ENCODE peak calls at places on chromosomes 16 and 17, in four cellular contexts. J, E, N and I are unnamed samples.

GRCh38 chr16:411576-412265 is 10.0 kb downstream of the DECR2 start:
- DNase-seq in J (no peak), E (no peak), N (no peak), I (no peak)

GRCh38 chr16:28202147-28202746 is 9.5 kb downstream of the XPO6 start:
- DNase-seq in J (no peak), E (no peak), N (peak; percentile 62), I (no peak)

GRCh38 chr16:85838381-85838780 is 38.9 kb downstream of the COX4I1 start:
- DNase-seq in J (no peak), E (no peak), N (no peak), I (no peak)

GRCh38 chr16:51577621-51578303 is 426.7 kb upstream of the SALL1 start:
- DNase-seq in J (no peak), E (no peak), N (peak; percentile 96), I (no peak)

GRCh38 chr17:43791589-43791988 is 11.4 kb downstream of the CFAP97D1 start:
- DNase-seq in J (peak; percentile 82), E (peak; percentile 84), N (peak; percentile 90), I (no peak)

GRCh38 chr16:54933281-54934150 is 2.9 kb downstream of the IRX5 start:
- DNase-seq in J (no peak), E (no peak), N (peak; percentile 18), I (no peak)

GRCh38 chr17:13498184-13498583 is 103.5 kb downstream of the HS3ST3A1 start:
- DNase-seq in J (no peak), E (no peak), N (no peak), I (no peak)

GRCh38 chr17:65489413-65490170 is 71.9 kb downstream of the AXIN2 start:
- DNase-seq in J (no peak), E (no peak), N (no peak), I (no peak)

GRCh38 chr16:48383877-48384304 is 1.3 kb downstream of the SIAH1 start:
- DNase-seq in J (no peak), E (peak; percentile 37), N (peak; percentile 81), I (peak; percentile 43)

GRCh38 chr17:50772251-50772650 is 4.9 kb upstream of the ANKRD40CL start:
- DNase-seq in J (no peak), E (no peak), N (no peak), I (peak; percentile 92)

GRCh38 chr17:33469911-33470310 is 176.8 kb upstream of the ASIC2 start:
- DNase-seq in J (no peak), E (no peak), N (no peak), I (no peak)

GRCh38 chr16:83619381-83620150 is 188.2 kb upstream of the HSBP1 start:
- DNase-seq in J (no peak), E (no peak), N (no peak), I (no peak)

GRCh38 chr17:48601528-48602430 is 3.0 kb downstream of the HOXB6 start:
- DNase-seq in J (no peak), E (no peak), N (no peak), I (no peak)

GRCh38 chr17:49567871-49568694 is 7.6 kb upstream of the NXPH3 start:
- DNase-seq in J (peak; percentile 81), E (peak; percentile 93), N (peak; percentile 82), I (peak; percentile 78)

GRCh38 chr17:17181666-17182600 is 24.2 kb downstream of the PLD6 start:
- DNase-seq in J (no peak), E (no peak), N (no peak), I (no peak)

GRCh38 chr16:63623551-63624039 is 1498.3 kb downstream of the CDH11 start:
- DNase-seq in J (no peak), E (no peak), N (no peak), I (no peak)

GRCh38 chr17:65584604-65585521 is 23.4 kb upstream of the AXIN2 start:
- DNase-seq in J (no peak), E (peak; percentile 89), N (no peak), I (no peak)

GRCh38 chr17:72529386-72529785 is 408.6 kb downstream of the SOX9 start:
- DNase-seq in J (no peak), E (no peak), N (no peak), I (peak; percentile 28)

GRCh38 chr17:68600881-68601564 is at the start of gene FAM20A:
- DNase-seq in J (no peak), E (no peak), N (peak; percentile 69), I (no peak)

GRCh38 chr16:29702307-29702706 is 23.3 kb downstream of the QPRT start:
- DNase-seq in J (no peak), E (no peak), N (no peak), I (peak; percentile 30)

GRCh38 chr16:9123871-9124270 is 32.4 kb downstream of the HAPSTR1 start:
- DNase-seq in J (peak; percentile 54), E (peak; percentile 82), N (no peak), I (no peak)

GRCh38 chr17:77281904-77282367 is 141.2 kb downstream of the SEC14L1 start:
- DNase-seq in J (no peak), E (peak; percentile 70), N (peak; percentile 52), I (peak; percentile 23)

GRCh38 chr17:21289902-21290571 is 5.5 kb downstream of the MAP2K3 start:
- DNase-seq in J (no peak), E (no peak), N (no peak), I (no peak)

GRCh38 chr17:80940171-80941123 is 51.2 kb upstream of the CHMP6 start:
- DNase-seq in J (no peak), E (no peak), N (no peak), I (no peak)

GRCh38 chr17:58005031-58005727 is 1.9 kb downstream of the SRSF1 start:
- DNase-seq in J (no peak), E (no peak), N (no peak), I (no peak)

GRCh38 chr16:15642557-15643452 is at the start of gene MARF1:
- DNase-seq in J (peak; percentile 87), E (peak; percentile 88), N (peak; percentile 98), I (peak; percentile 96)

GRCh38 chr17:50212121-50212843 is 10.9 kb upstream of the COL1A1 start:
- DNase-seq in J (no peak), E (no peak), N (no peak), I (no peak)

GRCh38 chr16:54286330-54287017 is at the start of gene IRX3:
- DNase-seq in J (peak; percentile 66), E (peak; percentile 19), N (peak; percentile 96), I (no peak)

GRCh38 chr16:81855552-81856153 is 76.6 kb downstream of the PLCG2 start:
- DNase-seq in J (no peak), E (no peak), N (peak; percentile 59), I (no peak)

GRCh38 chr17:55285340-55286301 is 20.9 kb downstream of the HLF start:
- DNase-seq in J (no peak), E (no peak), N (no peak), I (no peak)

GRCh38 chr17:29595107-29595942 is 2.4 kb downstream of the ANKRD13B start:
- DNase-seq in J (no peak), E (peak; percentile 30), N (peak; percentile 69), I (no peak)

GRCh38 chr17:77354721-77355455 is 214.1 kb downstream of the SEC14L1 start:
- DNase-seq in J (no peak), E (peak; percentile 38), N (no peak), I (no peak)

GRCh38 chr16:31008154-31008950 is 2.1 kb downstream of the STX1B start:
- DNase-seq in J (no peak), E (peak; percentile 75), N (no peak), I (no peak)

GRCh38 chr17:48610282-48611211 is at the start of gene HOXB7:
- DNase-seq in J (no peak), E (no peak), N (no peak), I (peak; percentile 57)

GRCh38 chr17:80245566-80246265 is 14.9 kb upstream of the RNF213 start:
- DNase-seq in J (no peak), E (no peak), N (no peak), I (no peak)

GRCh38 chr16:19167710-19168172 is 299 bp upstream of the SYT17 start:
- DNase-seq in J (peak; percentile 60), E (peak; percentile 79), N (peak; percentile 76), I (peak; percentile 60)

GRCh38 chr16:66682271-66682670 is 14.3 kb downstream of the CMTM4 start:
- DNase-seq in J (no peak), E (no peak), N (no peak), I (no peak)

GRCh38 chr16:87416826-87417471 is 24.8 kb downstream of the MAP1LC3B start:
- DNase-seq in J (no peak), E (peak; percentile 56), N (no peak), I (no peak)

GRCh38 chr16:5490499-5490898 is 392.9 kb upstream of the EEF2KMT start:
- DNase-seq in J (peak; percentile 15), E (peak; percentile 3), N (peak; percentile 58), I (peak; percentile 35)

DNA sequence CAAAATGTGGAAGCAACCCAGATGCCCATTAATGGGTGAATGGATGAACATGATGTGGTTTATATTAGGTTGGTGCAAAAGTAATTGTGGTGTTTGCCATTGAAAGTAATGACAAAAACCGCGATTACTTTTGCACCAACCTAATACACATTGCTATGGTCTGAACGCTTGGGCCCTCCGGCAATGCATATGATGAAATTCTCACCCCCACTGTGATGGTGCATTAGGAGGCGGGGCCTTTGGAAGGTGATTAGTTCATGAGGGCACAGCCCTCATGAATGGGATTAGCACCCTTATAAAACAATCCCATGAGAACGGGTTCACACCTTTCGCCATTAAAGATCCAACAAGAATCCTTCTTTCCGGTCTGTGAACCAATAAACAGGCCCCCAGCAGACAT is 25.3 kb upstream of the PRM1 start:
- DNase-seq in J (no peak), E (no peak), N (peak; percentile 91), I (no peak)
- H3K4me1 ChIP-seq in J (no peaks in the 10 kb centered on the region), E (no peaks in the 10 kb centered on the region), N (no peaks in the 10 kb centered on the region), I (peaks cover 35% of the 10 kb centered on the region)

GRCh38 chr16:57754354-57755060 is 18.9 kb downstream of the KATNB1 start:
- DNase-seq in J (no peak), E (no peak), N (no peak), I (no peak)
- H3K27ac ChIP-seq in J (no peak overlapping the region), E (no peak overlapping the region), N (no peak overlapping the region), I (no peak overlapping the region)

GRCh38 chr17:38428643-38429371 is 543 bp downstream of the ARHGAP23 start:
- DNase-seq in J (no peak), E (peak; percentile 31), N (no peak), I (peak; percentile 69)
- H3K79me2 ChIP-seq in J (peaks cover 4% of the 10 kb centered on the region), E (no peaks in the 10 kb centered on the region), N (no peaks in the 10 kb centered on the region), I (peaks cover 67% of the 10 kb centered on the region)

DNA sequence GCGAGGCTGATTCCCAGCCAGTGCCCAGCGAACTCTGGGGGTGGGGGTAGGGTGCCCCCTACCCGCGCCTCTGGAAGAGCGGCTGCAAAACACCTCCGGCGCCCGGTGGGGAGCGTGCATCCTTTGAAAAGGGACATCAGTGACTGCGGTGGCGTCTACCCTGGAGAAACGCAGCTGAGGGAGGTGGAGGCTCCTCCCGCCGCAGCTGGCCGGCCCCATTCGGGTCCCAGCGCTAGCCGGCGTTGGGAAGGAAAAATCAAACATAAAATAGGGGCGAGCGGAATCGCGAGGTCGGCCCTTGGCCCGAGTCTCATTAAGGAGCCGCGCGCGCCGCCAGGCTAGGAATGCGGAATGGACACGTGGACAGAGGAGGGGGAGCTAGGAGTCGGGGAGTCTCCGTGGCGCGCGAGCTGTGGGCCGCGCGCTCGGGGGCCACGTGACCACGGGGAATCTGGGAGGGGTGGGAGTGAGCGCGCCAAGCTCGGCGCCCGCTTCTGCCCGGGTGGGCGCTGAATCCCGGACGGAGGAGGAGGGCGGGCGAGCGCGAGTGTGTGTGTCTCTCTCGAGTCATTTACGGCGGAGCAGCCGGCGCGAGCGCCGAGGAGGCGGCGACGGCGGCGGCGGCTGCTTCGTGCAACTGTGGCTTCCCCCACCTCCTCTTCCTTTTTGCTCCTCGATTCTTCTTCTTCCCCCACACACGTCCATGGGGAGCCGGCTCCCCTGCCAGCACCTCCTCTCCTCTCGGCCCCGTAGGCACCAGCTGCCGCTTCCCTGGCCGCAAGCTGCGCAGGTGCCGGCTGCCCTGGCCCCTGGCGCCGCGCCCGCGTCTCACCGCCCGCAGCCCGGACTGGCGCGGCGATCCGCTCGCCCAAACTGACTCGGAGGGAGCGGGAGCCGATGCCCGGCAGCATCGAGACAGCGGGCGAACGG is at the start of gene TMEM132E:
- DNase-seq in J (no peak), E (no peak), N (peak; percentile 56), I (no peak)
- H3K4me1 ChIP-seq in J (no peaks in the 10 kb centered on the region), E (no peaks in the 10 kb centered on the region), N (peaks cover 9% of the 10 kb centered on the region), I (no peaks in the 10 kb centered on the region)

GRCh38 chr17:3528604-3529511 is 28.8 kb downstream of the TRPV3 start:
- DNase-seq in J (no peak), E (no peak), N (peak; percentile 45), I (no peak)
- H3K27ac ChIP-seq in J (no peak overlapping the region), E (no peak overlapping the region), N (no peak overlapping the region), I (no peak overlapping the region)